ENCODE peak calls at places on chromosomes 13 and 19, in ten cellular contexts. Q, K, H, B, V, I, W, P, Z and T are unnamed samples. For H3K4me1 and H3K27me3, the result is how much of the 10 kb centered on the place peaks cover.

GRCh38 chr19:38838208-38838985 is 6.8 kb upstream of the ECH1 start:
- DNase-seq in Q (no peak), K (no peak), H (no peak), B (peak), V (no peak), I (no peak), W (no peak), P (no peak), Z (no peak), T (no peak)

GRCh38 chr13:41179593-41180250 is 14.6 kb downstream of the KBTBD7 start:
- DNase-seq in Q (no peak), K (no peak), H (no peak), B (no peak), V (no peak), I (peak), W (peak), P (no peak), Z (no peak), T (no peak)

GRCh38 chr13:45615501-45616101 is at the start of gene ERICH6B:
- DNase-seq in Q (peak), K (peak), H (no peak), B (no peak), V (peak), I (peak), W (peak), P (no peak), Z (no peak), T (peak)

GRCh38 chr13:51643882-51644281 is 59.6 kb downstream of the WDFY2 start:
- DNase-seq in Q (no peak), K (no peak), H (no peak), B (no peak), V (no peak), I (peak), W (peak), P (no peak), Z (no peak), T (no peak)

GRCh38 chr13:40152145-40152544 is 496.7 kb downstream of the COG6 start:
- DNase-seq in Q (no peak), K (no peak), H (no peak), B (peak), V (no peak), I (peak), W (peak), P (no peak), Z (no peak), T (no peak)

GRCh38 chr19:10797078-10797477 is 38.9 kb downstream of the TMED1 start:
- DNase-seq in Q (no peak), K (no peak), H (no peak), B (no peak), V (no peak), I (no peak), W (no peak), P (peak), Z (no peak), T (no peak)

GRCh38 chr13:34701919-34702318 is 240.2 kb upstream of the NBEA start:
- DNase-seq in Q (no peak), K (no peak), H (no peak), B (no peak), V (no peak), I (no peak), W (no peak), P (no peak), Z (no peak), T (no peak)

GRCh38 chr13:101258071-101258470 is 158.2 kb downstream of the NALCN start:
- DNase-seq in Q (no peak), K (peak), H (no peak), B (no peak), V (no peak), I (peak), W (peak), P (no peak), Z (no peak), T (peak)

GRCh38 chr19:30416375-30416774 is 44.2 kb downstream of the ZNF536 start:
- DNase-seq in Q (no peak), K (no peak), H (no peak), B (no peak), V (no peak), I (no peak), W (no peak), P (no peak), Z (no peak), T (no peak)

GRCh38 chr19:35557539-35558399 is 5.7 kb downstream of the ATP4A start:
- DNase-seq in Q (peak), K (peak), H (peak), B (peak), V (peak), I (peak), W (peak), P (peak), Z (no peak), T (peak)

GRCh38 chr19:19348266-19348665 is 27.6 kb downstream of the MAU2 start:
- DNase-seq in Q (no peak), K (no peak), H (no peak), B (no peak), V (no peak), I (no peak), W (no peak), P (no peak), Z (no peak), T (no peak)

GRCh38 chr13:109738298-109738746 is 48.1 kb downstream of the IRS2 start:
- DNase-seq in Q (no peak), K (no peak), H (no peak), B (no peak), V (no peak), I (no peak), W (no peak), P (no peak), Z (no peak), T (peak)
- H3K4me1 ChIP-seq in Q (under half), K (under half), H (under half), B (under half), V (under half), I (under half), W (under half), P (under half), Z (under half), T (under half)

DNA sequence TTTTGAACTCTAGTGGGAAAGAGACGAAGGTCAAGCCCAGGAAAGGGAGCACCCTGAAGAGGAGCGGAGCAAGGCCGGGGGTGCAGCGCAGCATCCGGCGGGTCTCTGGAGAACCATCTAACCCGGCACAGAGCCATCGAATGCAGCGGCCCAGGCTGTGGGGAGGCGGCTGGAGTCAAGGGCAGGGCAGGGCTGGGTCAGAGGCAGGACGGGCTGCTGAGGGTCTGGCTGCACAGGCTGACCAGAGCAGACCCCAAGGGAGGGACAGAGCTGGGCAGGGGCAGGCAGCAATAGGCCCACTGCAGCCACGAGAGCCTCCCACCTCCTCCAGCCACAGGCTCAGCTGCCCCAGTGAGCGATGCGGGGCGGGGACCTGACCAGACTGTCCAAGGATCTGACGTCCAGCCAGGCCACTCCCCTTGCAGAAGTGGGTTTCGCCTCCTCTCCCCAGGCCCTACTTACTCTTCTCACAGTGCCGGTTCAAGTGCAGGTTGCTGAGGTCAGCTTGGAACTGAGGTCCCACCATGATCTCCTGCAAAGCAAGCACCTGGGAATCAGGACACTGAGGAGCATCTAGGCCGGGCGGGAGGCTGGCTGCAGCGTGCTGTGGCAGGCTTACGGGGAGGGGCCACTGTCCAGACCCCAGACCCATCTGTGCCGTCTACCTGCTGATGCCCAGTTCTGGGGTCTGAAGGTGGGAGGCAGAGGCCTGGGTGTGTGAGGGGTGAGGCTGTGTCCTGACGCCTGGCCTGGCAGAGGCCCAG is 19.2 kb downstream of the MIER2 start:
- DNase-seq in Q (no peak), K (no peak), H (no peak), B (no peak), V (no peak), I (no peak), W (no peak), P (no peak), Z (no peak), T (no peak)
- H3K4me3 ChIP-seq in Q (no peak), K (no peak), H (no peak), B (no peak), V (no peak), I (no peak), W (no peak), P (no peak), Z (no peak), T (no peak)

DNA sequence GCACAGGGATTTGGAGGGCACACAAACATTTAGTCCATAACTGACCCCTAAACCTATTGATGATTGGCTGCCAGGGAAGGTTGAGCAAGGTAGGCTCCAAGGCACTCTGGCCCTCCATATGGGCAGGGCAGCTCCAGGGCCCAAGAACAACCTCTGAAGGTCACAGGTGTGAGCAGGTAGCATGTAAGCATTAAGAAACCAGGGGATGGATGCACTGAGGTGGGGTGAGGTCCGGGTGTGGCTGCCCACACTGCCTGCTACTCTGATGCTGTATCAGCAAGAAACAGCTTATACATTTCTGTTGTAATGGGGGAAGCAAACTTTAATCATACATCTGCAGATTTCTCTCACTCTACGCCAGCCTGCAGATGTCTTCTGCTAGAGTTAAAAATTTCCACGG is 72.8 kb upstream of the MRI1 start:
- DNase-seq in Q (no peak), K (no peak), H (no peak), B (no peak), V (no peak), I (no peak), W (no peak), P (no peak), Z (no peak), T (no peak)
- H3K27me3 ChIP-seq in Q (under half), K (under half), H (under half), B (under half), V (under half), I (under half), W (under half), P (under half), Z (under half), T (under half)

GRCh38 chr13:23636360-23636759 is 66.1 kb downstream of the TNFRSF19 start:
- DNase-seq in Q (no peak), K (no peak), H (no peak), B (no peak), V (no peak), I (no peak), W (no peak), P (no peak), Z (no peak), T (no peak)

GRCh38 chr13:23639672-23640275 is 69.6 kb downstream of the TNFRSF19 start:
- DNase-seq in Q (no peak), K (no peak), H (no peak), B (no peak), V (no peak), I (no peak), W (no peak), P (no peak), Z (no peak), T (no peak)

GRCh38 chr13:23634897-23635296 is 64.7 kb downstream of the TNFRSF19 start:
- DNase-seq in Q (no peak), K (peak), H (no peak), B (no peak), V (no peak), I (no peak), W (no peak), P (no peak), Z (no peak), T (peak)

GRCh38 chr13:23642110-23642509 is 71.9 kb downstream of the TNFRSF19 start:
- DNase-seq in Q (no peak), K (no peak), H (no peak), B (no peak), V (no peak), I (peak), W (no peak), P (no peak), Z (no peak), T (no peak)

GRCh38 chr13:23637813-23638212 is 67.6 kb downstream of the TNFRSF19 start:
- DNase-seq in Q (no peak), K (peak), H (no peak), B (no peak), V (no peak), I (no peak), W (no peak), P (no peak), Z (peak), T (no peak)
- H3K4me1 ChIP-seq in Q (under half), K (under half), H (under half), B (under half), V (under half), I (under half), W (under half), P (under half), Z (under half), T (under half)

DNA sequence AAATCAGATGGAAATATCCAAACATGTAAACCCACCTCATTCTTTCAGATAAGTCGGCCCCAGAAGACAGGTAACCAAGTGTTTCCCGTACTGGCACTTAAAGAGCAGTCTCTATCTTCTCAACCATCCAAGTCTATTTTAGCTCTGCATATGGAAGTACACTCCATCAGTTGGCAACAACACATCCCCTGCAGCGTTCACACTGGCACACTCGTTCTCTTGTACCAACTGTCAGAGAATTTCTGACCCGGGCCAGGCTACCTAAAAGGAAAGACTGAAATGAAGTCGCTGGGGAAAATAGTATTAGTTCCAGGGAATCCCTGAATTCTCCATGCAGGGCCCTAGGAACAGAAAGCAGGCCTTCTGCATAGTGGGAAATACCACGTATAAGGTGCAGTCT is 109.3 kb downstream of the RXFP2 start:
- DNase-seq in Q (no peak), K (no peak), H (no peak), B (no peak), V (no peak), I (no peak), W (no peak), P (no peak), Z (no peak), T (no peak)
- H3K4me3 ChIP-seq in Q (no peak), K (no peak), H (no peak), B (no peak), V (no peak), I (no peak), W (no peak), P (no peak), Z (no peak), T (no peak)

GRCh38 chr13:96072392-96072791 is 17.5 kb upstream of the HS6ST3 start:
- DNase-seq in Q (no peak), K (peak), H (no peak), B (no peak), V (no peak), I (no peak), W (no peak), P (no peak), Z (no peak), T (peak)

GRCh38 chr13:96065851-96066250 is 12.7 kb upstream of the UGGT2 start:
- DNase-seq in Q (no peak), K (no peak), H (no peak), B (no peak), V (no peak), I (no peak), W (no peak), P (no peak), Z (no peak), T (no peak)

GRCh38 chr13:96068729-96069128 is 15.5 kb upstream of the UGGT2 start:
- DNase-seq in Q (no peak), K (no peak), H (no peak), B (no peak), V (no peak), I (no peak), W (no peak), P (no peak), Z (no peak), T (no peak)
- H3K27me3 ChIP-seq in Q (under half), K (under half), H (under half), B (under half), V (under half), I (under half), W (under half), P (under half), Z (under half), T (under half)

GRCh38 chr19:52191374-52191773 is 1.5 kb downstream of the PPP2R1A start:
- DNase-seq in Q (no peak), K (no peak), H (no peak), B (peak), V (no peak), I (no peak), W (no peak), P (no peak), Z (no peak), T (no peak)

GRCh38 chr19:52189745-52190678 is at the start of gene PPP2R1A:
- DNase-seq in Q (peak), K (peak), H (peak), B (peak), V (peak), I (peak), W (peak), P (peak), Z (peak), T (peak)

GRCh38 chr19:52190679-52191293 is 934 bp downstream of the PPP2R1A start:
- DNase-seq in Q (peak), K (peak), H (peak), B (peak), V (peak), I (peak), W (peak), P (no peak), Z (no peak), T (peak)

GRCh38 chr19:52188822-52189744 is 769 bp upstream of the PPP2R1A start:
- DNase-seq in Q (no peak), K (peak), H (no peak), B (no peak), V (no peak), I (no peak), W (no peak), P (peak), Z (no peak), T (no peak)

DNA sequence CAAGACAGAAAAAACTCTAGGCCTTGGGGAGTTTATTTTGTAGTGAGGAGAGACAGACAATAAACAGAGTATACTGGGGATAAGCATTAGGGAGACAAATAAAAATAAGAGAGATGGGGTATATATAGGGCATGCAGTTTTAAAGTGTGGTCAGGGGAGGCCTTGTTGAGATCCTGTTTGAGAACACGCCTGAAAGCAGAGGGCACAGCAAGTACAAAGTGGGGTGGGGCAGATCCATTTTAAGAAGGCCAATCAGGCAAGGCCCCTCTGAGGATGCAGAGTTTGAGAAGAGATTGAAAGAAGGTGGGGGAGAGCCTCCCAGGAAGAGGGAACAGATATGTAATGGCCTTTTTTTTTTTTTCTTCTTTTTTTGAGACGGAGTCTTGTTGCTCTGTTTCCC is 2.1 kb downstream of the PPP2R1A start:
- DNase-seq in Q (peak), K (peak), H (no peak), B (peak), V (no peak), I (no peak), W (peak), P (no peak), Z (no peak), T (no peak)
- H3K4me1 ChIP-seq in Q (under half), K (under half), H (under half), B (under half), V (under half), I (under half), W (under half), P (under half), Z (under half), T (under half)